ENCODE peak calls at places on chromosome 15, in eight cellular contexts. One of them, this sample, is unnamed.

GRCh38 chr15:57312323-57313133 is 63.8 kb upstream of the CGNL1 start:
- DNase-seq in cardiac fibroblast: no peak
- DNase-seq in erythroblast: no peak
- DNase-seq in A549: no peak
- DNase-seq in IMR-90: no peak
- DNase-seq in amniotic stem cell: no peak
- DNase-seq in NCI-H510A treated with DMSO at 0.1 percent for 48 hours: no peak
- DNase-seq in Kasumi-1: no peak
- DNase-seq in this sample: no peak

GRCh38 chr15:51696566-51696965 is 15.3 kb downstream of the SCG3 start:
- DNase-seq in erythroblast: no peak
- DNase-seq in Kasumi-1: no peak
- DNase-seq in IMR-90: no peak
- DNase-seq in amniotic stem cell: no peak
- DNase-seq in A549: no peak
- DNase-seq in cardiac fibroblast: no peak
- DNase-seq in NCI-H510A treated with DMSO at 0.1 percent for 48 hours: no peak
- DNase-seq in this sample: no peak

GRCh38 chr15:98776607-98777281 is 128.4 kb downstream of the IGF1R start:
- DNase-seq in IMR-90: peak
- DNase-seq in amniotic stem cell: no peak
- DNase-seq in NCI-H510A treated with DMSO at 0.1 percent for 48 hours: no peak
- DNase-seq in cardiac fibroblast: peak
- DNase-seq in A549: no peak
- DNase-seq in erythroblast: peak
- DNase-seq in Kasumi-1: no peak
- DNase-seq in this sample: no peak

GRCh38 chr15:89898628-89899302 is 5.0 kb upstream of the AP3S2 start:
- DNase-seq in A549: peak
- DNase-seq in amniotic stem cell: no peak
- DNase-seq in IMR-90: peak
- DNase-seq in erythroblast: peak
- DNase-seq in Kasumi-1: peak
- DNase-seq in cardiac fibroblast: peak
- DNase-seq in NCI-H510A treated with DMSO at 0.1 percent for 48 hours: no peak
- DNase-seq in this sample: peak

GRCh38 chr15:79017953-79018352 is 72.6 kb downstream of the RASGRF1 start:
- DNase-seq in Kasumi-1: no peak
- DNase-seq in cardiac fibroblast: no peak
- DNase-seq in A549: no peak
- DNase-seq in IMR-90: no peak
- DNase-seq in NCI-H510A treated with DMSO at 0.1 percent for 48 hours: no peak
- DNase-seq in erythroblast: no peak
- DNase-seq in amniotic stem cell: no peak
- DNase-seq in this sample: no peak

GRCh38 chr15:64775551-64776401 is at the start of gene RBPMS2:
- DNase-seq in Kasumi-1: no peak
- DNase-seq in erythroblast: no peak
- DNase-seq in A549: peak
- DNase-seq in NCI-H510A treated with DMSO at 0.1 percent for 48 hours: no peak
- DNase-seq in amniotic stem cell: no peak
- DNase-seq in cardiac fibroblast: peak
- DNase-seq in IMR-90: peak
- DNase-seq in this sample: no peak

GRCh38 chr15:65410972-65411371 is 11.8 kb downstream of the IGDCC4 start:
- DNase-seq in NCI-H510A treated with DMSO at 0.1 percent for 48 hours: no peak
- DNase-seq in amniotic stem cell: no peak
- DNase-seq in IMR-90: no peak
- DNase-seq in A549: no peak
- DNase-seq in erythroblast: no peak
- DNase-seq in Kasumi-1: no peak
- DNase-seq in cardiac fibroblast: no peak
- DNase-seq in this sample: no peak

GRCh38 chr15:74406992-74407705 is 26.6 kb downstream of the SEMA7A start:
- DNase-seq in IMR-90: peak
- DNase-seq in cardiac fibroblast: peak
- DNase-seq in Kasumi-1: no peak
- DNase-seq in erythroblast: no peak
- DNase-seq in amniotic stem cell: peak
- DNase-seq in A549: peak
- DNase-seq in NCI-H510A treated with DMSO at 0.1 percent for 48 hours: no peak
- DNase-seq in this sample: no peak

GRCh38 chr15:60782316-60782715 is 303.4 kb upstream of the ICE2 start:
- DNase-seq in A549: no peak
- DNase-seq in erythroblast: no peak
- DNase-seq in Kasumi-1: no peak
- DNase-seq in IMR-90: no peak
- DNase-seq in amniotic stem cell: no peak
- DNase-seq in cardiac fibroblast: no peak
- DNase-seq in NCI-H510A treated with DMSO at 0.1 percent for 48 hours: no peak
- DNase-seq in this sample: no peak

GRCh38 chr15:40471778-40472130 is 970 bp downstream of the CHST14 start:
- DNase-seq in erythroblast: peak
- DNase-seq in NCI-H510A treated with DMSO at 0.1 percent for 48 hours: no peak
- DNase-seq in amniotic stem cell: no peak
- DNase-seq in A549: no peak
- DNase-seq in cardiac fibroblast: no peak
- DNase-seq in Kasumi-1: peak
- DNase-seq in IMR-90: peak
- DNase-seq in this sample: no peak

GRCh38 chr15:68045289-68046265 is 8.5 kb upstream of the PIAS1 start:
- DNase-seq in erythroblast: no peak
- DNase-seq in amniotic stem cell: no peak
- DNase-seq in Kasumi-1: no peak
- DNase-seq in NCI-H510A treated with DMSO at 0.1 percent for 48 hours: no peak
- DNase-seq in A549: peak
- DNase-seq in IMR-90: no peak
- DNase-seq in cardiac fibroblast: no peak
- DNase-seq in this sample: no peak

GRCh38 chr15:29337156-29337959 is 67.7 kb upstream of the NSMCE3 start:
- DNase-seq in erythroblast: no peak
- DNase-seq in cardiac fibroblast: peak
- DNase-seq in Kasumi-1: no peak
- DNase-seq in amniotic stem cell: no peak
- DNase-seq in IMR-90: peak
- DNase-seq in NCI-H510A treated with DMSO at 0.1 percent for 48 hours: no peak
- DNase-seq in A549: no peak
- DNase-seq in this sample: no peak

GRCh38 chr15:80850941-80851451 is 71.8 kb downstream of the CEMIP start:
- DNase-seq in amniotic stem cell: no peak
- DNase-seq in cardiac fibroblast: no peak
- DNase-seq in IMR-90: no peak
- DNase-seq in erythroblast: no peak
- DNase-seq in Kasumi-1: no peak
- DNase-seq in NCI-H510A treated with DMSO at 0.1 percent for 48 hours: no peak
- DNase-seq in A549: no peak
- DNase-seq in this sample: no peak

This sample was measured in T follicular helper cell.